ENCODE peak calls at places on chromosomes 3 and 15, in eight cellular contexts. R is body of pancreas; H is stimulated activated effector memory CD8-positive, alpha-beta T cell treated with anti-CD3 and anti-CD28 coated beads, Interleukin-12 subunit alpha, Interleukin-12 subunit beta, amount 100 ng/mL, for 72 hours; T is left cardiac atrium; E is CD4-positive, alpha-beta T cell; Z is Right ventricle myocardium inferior; L is activated CD4-positive, CD25-positive, alpha-beta regulatory T cell treated with anti-CD3 and anti-CD28 coated beads, Interleukin-2, amount 50 U/mL, for 24 hours; O is heart left ventricle. M is an unnamed sample.
A peak's percentile ranks its signal among the peaks of the same experiment; 100 is the strongest.

GRCh38 chr15:66080791-66081475 is 172.6 kb downstream of the MEGF11 start:
- ATAC-seq in R (peak; percentile 89), H (no peak), T (peak; percentile 91), E (no peak), Z (no peak), L (no peak), O (peak; percentile 34), M (no peak)

GRCh38 chr15:71735013-71735757 is 75.2 kb upstream of the NR2E3 start:
- ATAC-seq in R (no peak), H (no peak), T (no peak), E (no peak), Z (no peak), L (no peak), O (no peak), M (no peak)

GRCh38 chr3:45321607-45322391 is 66.6 kb upstream of the LARS2 start:
- ATAC-seq in R (no peak), H (no peak), T (no peak), E (no peak), Z (no peak), L (no peak), O (no peak), M (no peak)

GRCh38 chr3:140572334-140572733 is 105.5 kb upstream of the TRIM42 start:
- ATAC-seq in R (no peak), H (no peak), T (no peak), E (no peak), Z (no peak), L (no peak), O (no peak), M (no peak)

GRCh38 chr3:23845817-23846216 is 40.1 kb downstream of the UBE2E1 start:
- ATAC-seq in R (no peak), H (no peak), T (no peak), E (no peak), Z (no peak), L (no peak), O (no peak), M (no peak)

GRCh38 chr3:161412117-161412516 is 40.8 kb upstream of the SPTSSB start:
- ATAC-seq in R (no peak), H (no peak), T (no peak), E (no peak), Z (no peak), L (no peak), O (no peak), M (no peak)

GRCh38 chr3:107651782-107652181 is 129.0 kb downstream of the BBX start:
- ATAC-seq in R (no peak), H (peak; percentile 70), T (no peak), E (no peak), Z (no peak), L (peak; percentile 53), O (no peak), M (no peak)

GRCh38 chr3:113063126-113063894 is 72.5 kb downstream of the GTPBP8 start:
- ATAC-seq in R (no peak), H (no peak), T (no peak), E (no peak), Z (no peak), L (no peak), O (no peak), M (no peak)

GRCh38 chr15:68149059-68149458 is 56.1 kb downstream of the CALML4 start:
- ATAC-seq in R (no peak), H (no peak), T (no peak), E (no peak), Z (no peak), L (no peak), O (no peak), M (no peak)

GRCh38 chr3:134640872-134641470 is 9.9 kb downstream of the KY start:
- ATAC-seq in R (no peak), H (no peak), T (peak; percentile 17), E (no peak), Z (no peak), L (no peak), O (no peak), M (no peak)

GRCh38 chr3:11452988-11453847 is 181.0 kb downstream of the ATG7 start:
- ATAC-seq in R (peak; percentile 30), H (no peak), T (peak; percentile 94), E (no peak), Z (peak; percentile 56), L (no peak), O (peak; percentile 86), M (peak; percentile 56)

GRCh38 chr3:100128565-100128964 is 14.3 kb upstream of the FILIP1L start:
- ATAC-seq in R (no peak), H (peak; percentile 86), T (no peak), E (no peak), Z (no peak), L (no peak), O (no peak), M (no peak)

GRCh38 chr3:141894524-141895176 is 18.2 kb downstream of the ATP1B3 start:
- ATAC-seq in R (no peak), H (no peak), T (peak; percentile 59), E (no peak), Z (no peak), L (no peak), O (peak; percentile 21), M (peak; percentile 50)

GRCh38 chr3:154301556-154301955 is 22.7 kb downstream of the DHX36 start:
- ATAC-seq in R (no peak), H (no peak), T (no peak), E (no peak), Z (no peak), L (no peak), O (no peak), M (no peak)

GRCh38 chr3:114408763-114409162 is 114.9 kb downstream of the TIGIT start:
- ATAC-seq in R (peak; percentile 49), H (no peak), T (peak; percentile 31), E (no peak), Z (no peak), L (no peak), O (peak; percentile 47), M (no peak)

GRCh38 chr15:63050737-63051700 is 8.5 kb downstream of the TPM1 start:
- ATAC-seq in R (no peak), H (no peak), T (no peak), E (no peak), Z (no peak), L (no peak), O (no peak), M (no peak)

GRCh38 chr3:165343185-165343584 is 147.0 kb upstream of the SLITRK3 start:
- ATAC-seq in R (no peak), H (no peak), T (no peak), E (no peak), Z (no peak), L (no peak), O (no peak), M (no peak)